ENCODE peak calls at places on chromosomes 5 and 9, in eight cellular contexts. One of them, this sample, is unnamed.
A peak's percentile ranks its signal among the peaks of the same experiment; 100 is the strongest.

GRCh38 chr5:153445875-153446567 is 44.4 kb upstream of the GRIA1 start:
- DNase-seq in neural crest cell: no peak
- DNase-seq in NCI-H187: no peak
- DNase-seq in GM23248: peak; percentile 10
- DNase-seq in left ventricle myocardium inferior: no peak
- DNase-seq in posterior cingulate gyrus: no peak
- DNase-seq in GM19239: no peak
- DNase-seq in DMS53: peak; percentile 77
- DNase-seq in this sample: no peak

GRCh38 chr5:133613184-133613583 is 843 bp upstream of the FSTL4 start:
- DNase-seq in neural crest cell: no peak
- DNase-seq in GM23248: no peak
- DNase-seq in NCI-H187: no peak
- DNase-seq in GM19239: no peak
- DNase-seq in DMS53: no peak
- DNase-seq in left ventricle myocardium inferior: no peak
- DNase-seq in posterior cingulate gyrus: no peak
- DNase-seq in this sample: no peak

GRCh38 chr5:144484124-144484897 is 313.6 kb downstream of the KCTD16 start:
- DNase-seq in GM23248: peak; percentile 89
- DNase-seq in GM19239: no peak
- DNase-seq in DMS53: no peak
- DNase-seq in posterior cingulate gyrus: no peak
- DNase-seq in NCI-H187: no peak
- DNase-seq in neural crest cell: no peak
- DNase-seq in left ventricle myocardium inferior: no peak
- DNase-seq in this sample: no peak

GRCh38 chr5:174324680-174325079 is 279.2 kb downstream of the NSG2 start:
- DNase-seq in neural crest cell: no peak
- DNase-seq in posterior cingulate gyrus: no peak
- DNase-seq in GM19239: no peak
- DNase-seq in DMS53: peak; percentile 23
- DNase-seq in NCI-H187: no peak
- DNase-seq in left ventricle myocardium inferior: no peak
- DNase-seq in GM23248: peak; percentile 30
- DNase-seq in this sample: no peak

GRCh38 chr5:138664276-138664943 is 88.8 kb upstream of the CTNNA1 start:
- DNase-seq in DMS53: peak; percentile 32
- DNase-seq in GM19239: no peak
- DNase-seq in neural crest cell: no peak
- DNase-seq in GM23248: peak; percentile 69
- DNase-seq in left ventricle myocardium inferior: no peak
- DNase-seq in posterior cingulate gyrus: no peak
- DNase-seq in NCI-H187: no peak
- DNase-seq in this sample: no peak

GRCh38 chr5:124920909-124921666 is 174.6 kb upstream of the ZNF608 start:
- DNase-seq in GM23248: no peak
- DNase-seq in DMS53: no peak
- DNase-seq in NCI-H187: no peak
- DNase-seq in posterior cingulate gyrus: no peak
- DNase-seq in GM19239: no peak
- DNase-seq in neural crest cell: no peak
- DNase-seq in left ventricle myocardium inferior: no peak
- DNase-seq in this sample: no peak

GRCh38 chr5:156354571-156354970 is 27.6 kb downstream of the SGCD start:
- DNase-seq in posterior cingulate gyrus: no peak
- DNase-seq in neural crest cell: no peak
- DNase-seq in GM23248: peak; percentile 63
- DNase-seq in left ventricle myocardium inferior: no peak
- DNase-seq in DMS53: no peak
- DNase-seq in NCI-H187: no peak
- DNase-seq in GM19239: no peak
- DNase-seq in this sample: no peak

GRCh38 chr5:102596113-102596512 is 97.3 kb upstream of the SLCO6A1 start:
- DNase-seq in NCI-H187: no peak
- DNase-seq in GM19239: no peak
- DNase-seq in neural crest cell: no peak
- DNase-seq in DMS53: no peak
- DNase-seq in left ventricle myocardium inferior: no peak
- DNase-seq in posterior cingulate gyrus: no peak
- DNase-seq in GM23248: no peak
- DNase-seq in this sample: no peak

GRCh38 chr5:1392261-1392660 is 47.4 kb upstream of the CLPTM1L start:
- DNase-seq in neural crest cell: no peak
- DNase-seq in NCI-H187: no peak
- DNase-seq in posterior cingulate gyrus: peak; percentile 42
- DNase-seq in GM19239: no peak
- DNase-seq in GM23248: no peak
- DNase-seq in DMS53: no peak
- DNase-seq in left ventricle myocardium inferior: no peak
- DNase-seq in this sample: no peak

GRCh38 chr5:24642022-24642421 is 2.8 kb downstream of the CDH10 start:
- DNase-seq in left ventricle myocardium inferior: no peak
- DNase-seq in GM23248: peak; percentile 62
- DNase-seq in GM19239: no peak
- DNase-seq in neural crest cell: no peak
- DNase-seq in posterior cingulate gyrus: peak; percentile 66
- DNase-seq in DMS53: peak; percentile 82
- DNase-seq in NCI-H187: no peak
- DNase-seq in this sample: no peak

GRCh38 chr5:142807378-142807911 is 37.3 kb downstream of the ARHGAP26 start:
- DNase-seq in GM23248: no peak
- DNase-seq in GM19239: no peak
- DNase-seq in left ventricle myocardium inferior: peak; percentile 45
- DNase-seq in posterior cingulate gyrus: no peak
- DNase-seq in NCI-H187: no peak
- DNase-seq in DMS53: no peak
- DNase-seq in neural crest cell: peak; percentile 20
- DNase-seq in this sample: no peak

GRCh38 chr5:143313298-143313852 is 90.1 kb downstream of the NR3C1 start:
- DNase-seq in left ventricle myocardium inferior: no peak
- DNase-seq in NCI-H187: no peak
- DNase-seq in DMS53: no peak
- DNase-seq in posterior cingulate gyrus: no peak
- DNase-seq in neural crest cell: no peak
- DNase-seq in GM23248: peak; percentile 64
- DNase-seq in GM19239: no peak
- DNase-seq in this sample: no peak

GRCh38 chr5:126794157-126794828 is 17.4 kb downstream of the LMNB1 start:
- DNase-seq in GM19239: no peak
- DNase-seq in posterior cingulate gyrus: no peak
- DNase-seq in neural crest cell: no peak
- DNase-seq in GM23248: no peak
- DNase-seq in NCI-H187: no peak
- DNase-seq in DMS53: peak; percentile 26
- DNase-seq in left ventricle myocardium inferior: no peak
- DNase-seq in this sample: no peak

GRCh38 chr5:146340260-146341081 is 1.8 kb downstream of the POU4F3 start:
- DNase-seq in posterior cingulate gyrus: peak; percentile 76
- DNase-seq in GM19239: peak; percentile 48
- DNase-seq in NCI-H187: no peak
- DNase-seq in neural crest cell: peak; percentile 78
- DNase-seq in GM23248: peak; percentile 76
- DNase-seq in left ventricle myocardium inferior: peak; percentile 60
- DNase-seq in DMS53: peak; percentile 56
- DNase-seq in this sample: no peak

GRCh38 chr9:20358201-20358600 is 264.1 kb downstream of the MLLT3 start:
- DNase-seq in posterior cingulate gyrus: no peak
- DNase-seq in left ventricle myocardium inferior: no peak
- DNase-seq in DMS53: no peak
- DNase-seq in NCI-H187: no peak
- DNase-seq in neural crest cell: no peak
- DNase-seq in GM19239: no peak
- DNase-seq in GM23248: peak; percentile 68
- DNase-seq in this sample: no peak

GRCh38 chr5:73452215-73452614 is 3.6 kb upstream of the FOXD1 start:
- DNase-seq in GM23248: no peak
- DNase-seq in posterior cingulate gyrus: no peak
- DNase-seq in left ventricle myocardium inferior: no peak
- DNase-seq in GM19239: no peak
- DNase-seq in DMS53: no peak
- DNase-seq in neural crest cell: no peak
- DNase-seq in NCI-H187: no peak
- DNase-seq in this sample: no peak

GRCh38 chr5:38888023-38888422 is 42.2 kb downstream of the OSMR start:
- DNase-seq in DMS53: no peak
- DNase-seq in neural crest cell: no peak
- DNase-seq in GM23248: no peak
- DNase-seq in left ventricle myocardium inferior: no peak
- DNase-seq in NCI-H187: no peak
- DNase-seq in posterior cingulate gyrus: no peak
- DNase-seq in GM19239: no peak
- DNase-seq in this sample: no peak

GRCh38 chr5:102531506-102531905 is 32.7 kb upstream of the SLCO6A1 start:
- DNase-seq in left ventricle myocardium inferior: no peak
- DNase-seq in NCI-H187: no peak
- DNase-seq in DMS53: no peak
- DNase-seq in posterior cingulate gyrus: no peak
- DNase-seq in GM19239: no peak
- DNase-seq in neural crest cell: no peak
- DNase-seq in GM23248: no peak
- DNase-seq in this sample: no peak

GRCh38 chr9:138053996-138054752 is 176.6 kb downstream of the CACNA1B start:
- DNase-seq in posterior cingulate gyrus: peak; percentile 93
- DNase-seq in NCI-H187: no peak
- DNase-seq in DMS53: no peak
- DNase-seq in left ventricle myocardium inferior: no peak
- DNase-seq in GM23248: no peak
- DNase-seq in neural crest cell: no peak
- DNase-seq in GM19239: no peak
- DNase-seq in this sample: no peak

GRCh38 chr9:95127249-95128176 is 190.0 kb downstream of the FANCC start:
- DNase-seq in GM23248: peak; percentile 94
- DNase-seq in DMS53: peak; percentile 90
- DNase-seq in left ventricle myocardium inferior: peak; percentile 86
- DNase-seq in neural crest cell: peak; percentile 89
- DNase-seq in GM19239: peak; percentile 57
- DNase-seq in NCI-H187: no peak
- DNase-seq in posterior cingulate gyrus: peak; percentile 98
- DNase-seq in this sample: no peak

GRCh38 chr5:88118179-88118578 is 150.5 kb downstream of the TMEM161B start:
- DNase-seq in neural crest cell: no peak
- DNase-seq in GM23248: no peak
- DNase-seq in NCI-H187: no peak
- DNase-seq in DMS53: peak; percentile 61
- DNase-seq in GM19239: no peak
- DNase-seq in posterior cingulate gyrus: no peak
- DNase-seq in left ventricle myocardium inferior: no peak
- DNase-seq in this sample: no peak

GRCh38 chr5:144236479-144236878 is 65.8 kb downstream of the KCTD16 start:
- DNase-seq in GM23248: no peak
- DNase-seq in left ventricle myocardium inferior: no peak
- DNase-seq in posterior cingulate gyrus: no peak
- DNase-seq in DMS53: peak; percentile 25
- DNase-seq in NCI-H187: no peak
- DNase-seq in GM19239: no peak
- DNase-seq in neural crest cell: no peak
- DNase-seq in this sample: no peak

GRCh38 chr9:121944741-121945191 is 148.3 kb downstream of the TTLL11 start:
- DNase-seq in left ventricle myocardium inferior: no peak
- DNase-seq in NCI-H187: no peak
- DNase-seq in posterior cingulate gyrus: no peak
- DNase-seq in neural crest cell: no peak
- DNase-seq in GM19239: no peak
- DNase-seq in DMS53: no peak
- DNase-seq in GM23248: peak; percentile 94
- DNase-seq in this sample: no peak

GRCh38 chr9:9998491-9999287 is 614.1 kb downstream of the PTPRD start:
- DNase-seq in neural crest cell: no peak
- DNase-seq in posterior cingulate gyrus: no peak
- DNase-seq in DMS53: peak; percentile 62
- DNase-seq in GM19239: no peak
- DNase-seq in NCI-H187: no peak
- DNase-seq in GM23248: peak; percentile 1
- DNase-seq in left ventricle myocardium inferior: no peak
- DNase-seq in this sample: no peak

GRCh38 chr5:151469992-151470391 is 22.6 kb downstream of the SLC36A1 start:
- DNase-seq in left ventricle myocardium inferior: no peak
- DNase-seq in neural crest cell: no peak
- DNase-seq in posterior cingulate gyrus: no peak
- DNase-seq in GM19239: no peak
- DNase-seq in DMS53: peak; percentile 93
- DNase-seq in GM23248: no peak
- DNase-seq in NCI-H187: peak; percentile 55
- DNase-seq in this sample: no peak

GRCh38 chr5:178331491-178331981 is 98.9 kb upstream of the PHYKPL start:
- DNase-seq in GM19239: no peak
- DNase-seq in posterior cingulate gyrus: peak; percentile 98
- DNase-seq in GM23248: peak; percentile 32
- DNase-seq in DMS53: no peak
- DNase-seq in NCI-H187: no peak
- DNase-seq in left ventricle myocardium inferior: peak; percentile 73
- DNase-seq in neural crest cell: no peak
- DNase-seq in this sample: no peak

GRCh38 chr9:71630371-71630770 is 137.9 kb downstream of the CEMIP2 start:
- DNase-seq in GM19239: no peak
- DNase-seq in NCI-H187: no peak
- DNase-seq in GM23248: no peak
- DNase-seq in posterior cingulate gyrus: no peak
- DNase-seq in left ventricle myocardium inferior: no peak
- DNase-seq in DMS53: no peak
- DNase-seq in neural crest cell: no peak
- DNase-seq in this sample: no peak

GRCh38 chr5:35617435-35618296 is at the start of gene SPEF2:
- DNase-seq in NCI-H187: no peak
- DNase-seq in neural crest cell: peak; percentile 82
- DNase-seq in GM23248: peak; percentile 97
- DNase-seq in DMS53: peak; percentile 93
- DNase-seq in GM19239: peak; percentile 24
- DNase-seq in posterior cingulate gyrus: peak; percentile 97
- DNase-seq in left ventricle myocardium inferior: peak; percentile 78
- DNase-seq in this sample: no peak

GRCh38 chr9:16082796-16083195 is 530.0 kb downstream of the CCDC171 start:
- DNase-seq in DMS53: no peak
- DNase-seq in GM19239: no peak
- DNase-seq in NCI-H187: no peak
- DNase-seq in posterior cingulate gyrus: no peak
- DNase-seq in GM23248: no peak
- DNase-seq in left ventricle myocardium inferior: no peak
- DNase-seq in neural crest cell: no peak
- DNase-seq in this sample: no peak

GRCh38 chr9:32701321-32702022 is 66.0 kb upstream of the TAF1L start:
- DNase-seq in posterior cingulate gyrus: no peak
- DNase-seq in NCI-H187: no peak
- DNase-seq in neural crest cell: no peak
- DNase-seq in left ventricle myocardium inferior: no peak
- DNase-seq in DMS53: no peak
- DNase-seq in GM23248: peak; percentile 46
- DNase-seq in GM19239: no peak
- DNase-seq in this sample: no peak

GRCh38 chr5:146633273-146633672 is 117.3 kb upstream of the GPR151 start:
- DNase-seq in neural crest cell: peak; percentile 1
- DNase-seq in GM19239: no peak
- DNase-seq in GM23248: no peak
- DNase-seq in posterior cingulate gyrus: no peak
- DNase-seq in left ventricle myocardium inferior: no peak
- DNase-seq in NCI-H187: peak; percentile 70
- DNase-seq in DMS53: no peak
- DNase-seq in this sample: no peak

GRCh38 chr9:75108571-75108970 is 20.3 kb downstream of the OSTF1 start:
- DNase-seq in GM23248: peak; percentile 71
- DNase-seq in posterior cingulate gyrus: no peak
- DNase-seq in neural crest cell: no peak
- DNase-seq in DMS53: no peak
- DNase-seq in GM19239: no peak
- DNase-seq in left ventricle myocardium inferior: peak; percentile 48
- DNase-seq in NCI-H187: no peak
- DNase-seq in this sample: no peak

GRCh38 chr9:91023741-91024140 is 222.1 kb downstream of the SYK start:
- DNase-seq in NCI-H187: no peak
- DNase-seq in neural crest cell: no peak
- DNase-seq in DMS53: no peak
- DNase-seq in posterior cingulate gyrus: no peak
- DNase-seq in left ventricle myocardium inferior: no peak
- DNase-seq in GM19239: no peak
- DNase-seq in GM23248: no peak
- DNase-seq in this sample: no peak

GRCh38 chr5:152142845-152143469 is 218.3 kb upstream of the GLRA1 start:
- DNase-seq in GM19239: peak; percentile 44
- DNase-seq in posterior cingulate gyrus: peak; percentile 91
- DNase-seq in NCI-H187: peak; percentile 53
- DNase-seq in DMS53: peak; percentile 74
- DNase-seq in left ventricle myocardium inferior: peak; percentile 45
- DNase-seq in GM23248: peak; percentile 60
- DNase-seq in neural crest cell: peak; percentile 81
- DNase-seq in this sample: peak; percentile 10

This sample was measured in NK-92 treated with Interleukin-12 subunit alpha and Interleukin-12 subunit beta, amount 100 ng/mL, for 24 hours.